ENCODE peak calls at places on chromosomes 16 and 17, in seven cellular contexts. G is WTC11, M is gastrocnemius medialis, Z is breast epithelium, B is MM.1S, Q is lower lobe of right lung, R is cardiac muscle cell. A is an unnamed sample.

GRCh38 chr17:73850426-73850825 is 206.2 kb upstream of the SDK2 start:
- DNase-seq in Z (no peak), G (no peak), R (no peak), Q (no peak), M (no peak), B (no peak), A (no peak)

GRCh38 chr17:55632893-55633292 is 89.8 kb downstream of the TMEM100 start:
- DNase-seq in G (no peak), M (no peak), Q (no peak), B (no peak), Z (no peak), R (peak; percentile 62), A (peak; percentile 84)

GRCh38 chr17:75652934-75653549 is 13.9 kb downstream of the RECQL5 start:
- DNase-seq in Q (no peak), Z (no peak), G (peak; percentile 76), M (no peak), R (peak; percentile 36), B (peak; percentile 45), A (peak; percentile 38)

GRCh38 chr17:74337834-74338500 is 11.9 kb downstream of the KIF19 start:
- DNase-seq in G (no peak), R (no peak), B (no peak), M (no peak), Z (no peak), Q (no peak), A (no peak)

GRCh38 chr16:86756882-86757703 is 178.7 kb downstream of the FOXL1 start:
- DNase-seq in Z (no peak), Q (no peak), B (no peak), M (no peak), G (no peak), R (no peak), A (no peak)

GRCh38 chr17:15913826-15914225 is 31.1 kb upstream of the ADORA2B start:
- DNase-seq in M (no peak), B (no peak), Q (no peak), G (no peak), R (no peak), Z (no peak), A (no peak)

GRCh38 chr17:75842963-75843576 is 1.1 kb downstream of the UNC13D start:
- DNase-seq in R (no peak), B (no peak), G (no peak), Q (no peak), Z (no peak), M (no peak), A (no peak)

GRCh38 chr16:27963471-27963965 is 100.0 kb downstream of the GSG1L start:
- DNase-seq in G (no peak), Q (no peak), R (no peak), M (no peak), B (no peak), Z (no peak), A (no peak)

GRCh38 chr17:61157246-61157887 is 242.3 kb upstream of the TBX2 start:
- DNase-seq in Z (no peak), M (no peak), R (peak; percentile 55), Q (no peak), B (no peak), G (no peak), A (no peak)

GRCh38 chr16:9969580-9969979 is 212.6 kb downstream of the GRIN2A start:
- DNase-seq in Q (no peak), G (no peak), R (no peak), M (no peak), Z (no peak), B (no peak), A (no peak)

GRCh38 chr17:28941251-28941650 is 10.1 kb downstream of the PHF12 start:
- DNase-seq in Q (no peak), M (no peak), G (no peak), Z (no peak), B (no peak), R (no peak), A (no peak)

GRCh38 chr17:82648761-82649474 is 674 bp upstream of the WDR45B start:
- DNase-seq in R (no peak), G (peak; percentile 57), Z (no peak), Q (peak; percentile 78), B (no peak), M (peak; percentile 52), A (no peak)

GRCh38 chr17:80834896-80835281 is 156.8 kb upstream of the CHMP6 start:
- DNase-seq in Z (no peak), R (no peak), B (no peak), M (no peak), G (no peak), Q (no peak), A (no peak)

GRCh38 chr16:57178793-57179212 is 7.0 kb downstream of the PSME3IP1 start:
- DNase-seq in Z (no peak), B (no peak), G (no peak), M (no peak), Q (no peak), R (no peak), A (no peak)

GRCh38 chr17:79043931-79044320 is 20.0 kb downstream of the C1QTNF1 start:
- DNase-seq in G (no peak), Z (no peak), M (no peak), R (no peak), B (no peak), Q (no peak), A (no peak)

GRCh38 chr16:1932050-1933028 is 10.7 kb downstream of the MSRB1 start:
- DNase-seq in B (no peak), Q (no peak), M (no peak), Z (no peak), R (no peak), G (peak; percentile 59), A (peak; percentile 39)

GRCh38 chr16:88975511-88976061 is 1.4 kb downstream of the CBFA2T3 start:
- DNase-seq in Z (no peak), B (peak; percentile 18), M (no peak), Q (no peak), R (no peak), G (no peak), A (no peak)

GRCh38 chr17:2087597-2088211 is 32.8 kb downstream of the HIC1 start:
- DNase-seq in B (peak; percentile 38), G (no peak), R (peak; percentile 44), Z (no peak), Q (peak; percentile 76), M (no peak), A (no peak)

GRCh38 chr17:39631403-39631802 is 4.7 kb downstream of the PPP1R1B start:
- DNase-seq in Q (peak; percentile 62), G (peak; percentile 49), B (no peak), Z (no peak), R (no peak), M (no peak), A (peak; percentile 53)

GRCh38 chr17:61634011-61634539 is 43.1 kb upstream of the NACA2 start:
- DNase-seq in M (no peak), B (no peak), G (no peak), Z (no peak), Q (no peak), R (no peak), A (no peak)

GRCh38 chr17:66675991-66676371 is 158.9 kb upstream of the CACNG5 start:
- DNase-seq in B (no peak), Q (peak; percentile 77), M (peak; percentile 90), R (no peak), Z (no peak), G (no peak), A (peak; percentile 88)

GRCh38 chr17:66675273-66675990 is 159.5 kb upstream of the CACNG5 start:
- DNase-seq in Q (no peak), Z (no peak), M (no peak), B (no peak), R (no peak), G (no peak), A (no peak)

GRCh38 chr17:66676421-66676820 is 158.5 kb upstream of the CACNG5 start:
- DNase-seq in M (peak; percentile 90), B (no peak), G (no peak), Z (peak; percentile 77), R (no peak), Q (peak; percentile 84), A (peak; percentile 96)

GRCh38 chr17:66670211-66670610 is 164.7 kb upstream of the CACNG5 start:
- DNase-seq in Q (no peak), M (no peak), Z (no peak), R (no peak), G (no peak), B (no peak), A (no peak)

GRCh38 chr17:66673668-66674276 is 161.1 kb upstream of the CACNG5 start:
- DNase-seq in R (peak; percentile 75), Q (no peak), G (peak; percentile 54), B (peak; percentile 85), Z (no peak), M (peak; percentile 24), A (peak; percentile 83)
- TF ChIP-seq CTCF in R (peak; percentile 76), Q (peak; percentile 68), G (peak; percentile 59), B (peak; percentile 62), Z (peak; percentile 86), M (peak; percentile 65), A (peak; percentile 85)

DNA sequence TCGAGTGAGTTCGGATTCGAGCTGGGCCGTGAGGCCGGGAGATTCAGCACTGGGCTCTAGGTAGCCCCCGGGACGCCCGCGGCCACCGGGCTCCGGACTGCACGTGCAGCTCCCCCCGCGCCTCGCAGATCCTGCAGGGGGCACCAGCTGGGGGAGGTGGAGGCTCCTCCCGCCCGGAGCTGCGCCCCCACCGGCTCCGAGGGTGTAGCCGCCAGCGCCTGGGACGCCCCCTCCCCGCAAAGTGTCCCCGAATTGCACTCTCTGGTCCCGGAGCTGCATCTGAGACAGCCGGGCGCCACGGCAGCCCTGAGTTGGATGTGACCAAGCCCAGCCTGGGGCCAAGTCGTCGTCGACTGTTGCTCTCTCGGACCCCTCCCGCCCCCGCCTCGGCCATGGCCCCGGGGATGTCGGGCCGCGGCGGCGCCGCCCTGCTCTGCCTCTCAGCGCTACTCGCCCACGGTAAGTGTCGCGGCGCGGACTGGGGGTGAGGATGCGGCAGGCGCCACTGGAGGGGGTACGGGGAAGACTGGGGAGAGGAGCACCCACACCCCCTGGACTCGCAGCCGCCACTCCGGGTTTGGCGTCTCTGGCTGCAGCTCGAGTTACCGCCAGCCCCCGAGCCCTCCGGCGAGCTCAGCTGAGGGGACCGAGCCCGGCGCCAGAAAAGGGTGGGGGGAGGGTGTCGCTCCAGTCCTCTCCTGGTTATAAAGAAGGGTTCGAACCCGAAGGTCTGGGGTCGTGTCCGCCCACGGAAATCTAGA is 1.5 kb downstream of the TMEM132E start:
- DNase-seq in B (no peak), R (no peak), Q (no peak), Z (peak; percentile 49), G (peak; percentile 51), M (no peak), A (no peak)
- TF ChIP-seq CTCF in B (no peak), R (no peak), Q (no peak), Z (no peak), G (no peak), M (no peak), A (no peak)

DNA sequence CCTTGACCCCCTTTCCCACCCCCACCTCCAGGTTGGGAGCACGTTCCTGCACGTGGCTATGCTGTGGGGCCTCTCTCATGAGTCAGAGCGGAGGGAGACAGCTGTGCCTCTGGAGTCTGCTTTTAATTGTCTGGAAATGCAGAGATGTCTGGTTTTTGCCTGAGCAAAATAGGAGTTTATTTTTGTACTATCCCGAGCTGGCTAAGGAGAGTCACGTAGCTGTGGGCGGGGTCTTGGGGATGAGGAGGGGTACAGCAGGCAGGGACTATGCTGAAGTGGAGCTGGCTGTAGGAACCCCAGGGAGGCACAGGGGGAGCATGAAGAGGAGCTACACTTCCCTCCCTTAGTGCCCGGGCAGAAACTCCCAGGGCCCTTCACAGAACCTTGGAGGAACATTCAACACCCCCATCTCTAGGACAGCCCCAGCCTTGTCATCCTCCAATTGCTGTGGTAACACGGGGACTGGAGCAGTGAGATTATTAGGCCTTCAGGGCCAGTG is 44.7 kb upstream of the LGALS9 start:
- DNase-seq in B (no peak), Q (no peak), Z (no peak), M (no peak), R (peak; percentile 35), G (no peak), A (no peak)
- TF ChIP-seq CTCF in B (no peak), Q (no peak), Z (no peak), M (no peak), R (no peak), G (no peak), A (no peak)

GRCh38 chr16:85728879-85729278 is 22.0 kb downstream of the C16orf74 start:
- DNase-seq in Z (no peak), M (no peak), Q (no peak), B (no peak), R (no peak), G (peak; percentile 65), A (no peak)
- TF ChIP-seq CTCF in Z (no peak), M (no peak), Q (no peak), B (no peak), R (peak; percentile 39), G (peak; percentile 35), A (no peak)

A was measured in MCF 10A.